ENCODE peak calls at places on chromosome 14, in eight cellular contexts. One of them, this sample, is unnamed.
A peak's percentile ranks its signal among the peaks of the same experiment; 100 is the strongest.

GRCh38 chr14:50821471-50822464 is 9.2 kb downstream of the NIN start:
- DNase-seq in heart left ventricle: peak; percentile 34
- DNase-seq in glutamatergic neuron: no peak
- DNase-seq in activated naive CD8-positive, alpha-beta T cell treated with anti-CD3 and anti-CD28 coated beads, Interleukin-2, amount 50 U/mL, for 24 hours: peak; percentile 55
- DNase-seq in GM13976: peak; percentile 39
- DNase-seq in AML-193: peak; percentile 93
- DNase-seq in aorta: no peak
- DNase-seq in lung: peak; percentile 57
- DNase-seq in this sample: peak; percentile 55

GRCh38 chr14:67566908-67567307 is 33.2 kb downstream of the PIGH start:
- DNase-seq in aorta: peak; percentile 24
- DNase-seq in heart left ventricle: no peak
- DNase-seq in glutamatergic neuron: no peak
- DNase-seq in lung: no peak
- DNase-seq in activated naive CD8-positive, alpha-beta T cell treated with anti-CD3 and anti-CD28 coated beads, Interleukin-2, amount 50 U/mL, for 24 hours: no peak
- DNase-seq in GM13976: no peak
- DNase-seq in AML-193: no peak
- DNase-seq in this sample: no peak

GRCh38 chr14:75369506-75369905 is 58.3 kb upstream of the JDP2 start:
- DNase-seq in glutamatergic neuron: no peak
- DNase-seq in heart left ventricle: peak; percentile 43
- DNase-seq in AML-193: no peak
- DNase-seq in aorta: no peak
- DNase-seq in activated naive CD8-positive, alpha-beta T cell treated with anti-CD3 and anti-CD28 coated beads, Interleukin-2, amount 50 U/mL, for 24 hours: no peak
- DNase-seq in lung: no peak
- DNase-seq in GM13976: no peak
- DNase-seq in this sample: no peak

GRCh38 chr14:80575763-80576162 is 364.5 kb upstream of the DIO2 start:
- DNase-seq in glutamatergic neuron: no peak
- DNase-seq in heart left ventricle: no peak
- DNase-seq in aorta: no peak
- DNase-seq in lung: no peak
- DNase-seq in AML-193: no peak
- DNase-seq in activated naive CD8-positive, alpha-beta T cell treated with anti-CD3 and anti-CD28 coated beads, Interleukin-2, amount 50 U/mL, for 24 hours: no peak
- DNase-seq in GM13976: no peak
- DNase-seq in this sample: no peak

GRCh38 chr14:64870160-64870559 is 9.5 kb downstream of the SPTB start:
- DNase-seq in lung: no peak
- DNase-seq in activated naive CD8-positive, alpha-beta T cell treated with anti-CD3 and anti-CD28 coated beads, Interleukin-2, amount 50 U/mL, for 24 hours: no peak
- DNase-seq in aorta: no peak
- DNase-seq in GM13976: no peak
- DNase-seq in heart left ventricle: no peak
- DNase-seq in AML-193: peak; percentile 42
- DNase-seq in glutamatergic neuron: no peak
- DNase-seq in this sample: no peak

GRCh38 chr14:65461730-65462129 is 49.2 kb downstream of the FUT8 start:
- DNase-seq in lung: no peak
- DNase-seq in glutamatergic neuron: no peak
- DNase-seq in GM13976: no peak
- DNase-seq in activated naive CD8-positive, alpha-beta T cell treated with anti-CD3 and anti-CD28 coated beads, Interleukin-2, amount 50 U/mL, for 24 hours: no peak
- DNase-seq in AML-193: no peak
- DNase-seq in aorta: no peak
- DNase-seq in heart left ventricle: no peak
- DNase-seq in this sample: no peak

GRCh38 chr14:23013056-23014054 is 3.4 kb upstream of the C14orf93 start:
- DNase-seq in glutamatergic neuron: peak; percentile 34
- DNase-seq in aorta: no peak
- DNase-seq in heart left ventricle: no peak
- DNase-seq in lung: no peak
- DNase-seq in AML-193: no peak
- DNase-seq in activated naive CD8-positive, alpha-beta T cell treated with anti-CD3 and anti-CD28 coated beads, Interleukin-2, amount 50 U/mL, for 24 hours: no peak
- DNase-seq in GM13976: no peak
- DNase-seq in this sample: no peak

GRCh38 chr14:97382616-97383226 is 585.5 kb downstream of the VRK1 start:
- DNase-seq in heart left ventricle: no peak
- DNase-seq in GM13976: no peak
- DNase-seq in glutamatergic neuron: no peak
- DNase-seq in aorta: no peak
- DNase-seq in lung: no peak
- DNase-seq in activated naive CD8-positive, alpha-beta T cell treated with anti-CD3 and anti-CD28 coated beads, Interleukin-2, amount 50 U/mL, for 24 hours: no peak
- DNase-seq in AML-193: no peak
- DNase-seq in this sample: no peak

GRCh38 chr14:96212896-96213295 is 8.3 kb downstream of the BDKRB2 start:
- DNase-seq in glutamatergic neuron: no peak
- DNase-seq in GM13976: no peak
- DNase-seq in activated naive CD8-positive, alpha-beta T cell treated with anti-CD3 and anti-CD28 coated beads, Interleukin-2, amount 50 U/mL, for 24 hours: no peak
- DNase-seq in heart left ventricle: no peak
- DNase-seq in AML-193: no peak
- DNase-seq in aorta: no peak
- DNase-seq in lung: no peak
- DNase-seq in this sample: no peak

GRCh38 chr14:75246546-75247285 is 31.9 kb upstream of the FOS start:
- DNase-seq in lung: no peak
- DNase-seq in GM13976: no peak
- DNase-seq in activated naive CD8-positive, alpha-beta T cell treated with anti-CD3 and anti-CD28 coated beads, Interleukin-2, amount 50 U/mL, for 24 hours: no peak
- DNase-seq in aorta: no peak
- DNase-seq in AML-193: no peak
- DNase-seq in glutamatergic neuron: no peak
- DNase-seq in heart left ventricle: no peak
- DNase-seq in this sample: no peak

GRCh38 chr14:61145903-61146411 is 135.2 kb downstream of the TMEM30B start:
- DNase-seq in activated naive CD8-positive, alpha-beta T cell treated with anti-CD3 and anti-CD28 coated beads, Interleukin-2, amount 50 U/mL, for 24 hours: no peak
- DNase-seq in GM13976: no peak
- DNase-seq in lung: peak; percentile 26
- DNase-seq in glutamatergic neuron: no peak
- DNase-seq in heart left ventricle: no peak
- DNase-seq in AML-193: no peak
- DNase-seq in aorta: no peak
- DNase-seq in this sample: no peak

GRCh38 chr14:93331375-93332031 is 1.3 kb downstream of the BTBD7 start:
- DNase-seq in lung: no peak
- DNase-seq in GM13976: no peak
- DNase-seq in aorta: no peak
- DNase-seq in glutamatergic neuron: no peak
- DNase-seq in heart left ventricle: peak; percentile 69
- DNase-seq in AML-193: no peak
- DNase-seq in activated naive CD8-positive, alpha-beta T cell treated with anti-CD3 and anti-CD28 coated beads, Interleukin-2, amount 50 U/mL, for 24 hours: no peak
- DNase-seq in this sample: peak; percentile 20

GRCh38 chr14:24136684-24137528 is 912 bp downstream of the PSME1 start:
- DNase-seq in lung: no peak
- DNase-seq in GM13976: no peak
- DNase-seq in aorta: peak; percentile 36
- DNase-seq in AML-193: no peak
- DNase-seq in glutamatergic neuron: no peak
- DNase-seq in heart left ventricle: no peak
- DNase-seq in activated naive CD8-positive, alpha-beta T cell treated with anti-CD3 and anti-CD28 coated beads, Interleukin-2, amount 50 U/mL, for 24 hours: no peak
- DNase-seq in this sample: no peak

GRCh38 chr14:58772814-58773620 is 135.3 kb downstream of the DACT1 start:
- DNase-seq in heart left ventricle: no peak
- DNase-seq in activated naive CD8-positive, alpha-beta T cell treated with anti-CD3 and anti-CD28 coated beads, Interleukin-2, amount 50 U/mL, for 24 hours: no peak
- DNase-seq in AML-193: no peak
- DNase-seq in lung: no peak
- DNase-seq in aorta: no peak
- DNase-seq in GM13976: no peak
- DNase-seq in glutamatergic neuron: peak; percentile 84
- DNase-seq in this sample: no peak

GRCh38 chr14:59309291-59309900 is 120.9 kb downstream of the DAAM1 start:
- DNase-seq in glutamatergic neuron: no peak
- DNase-seq in aorta: no peak
- DNase-seq in heart left ventricle: no peak
- DNase-seq in lung: no peak
- DNase-seq in AML-193: no peak
- DNase-seq in activated naive CD8-positive, alpha-beta T cell treated with anti-CD3 and anti-CD28 coated beads, Interleukin-2, amount 50 U/mL, for 24 hours: no peak
- DNase-seq in GM13976: no peak
- DNase-seq in this sample: no peak

GRCh38 chr14:76810953-76811400 is 1.7 kb downstream of the ANGEL1 start:
- DNase-seq in lung: no peak
- DNase-seq in heart left ventricle: no peak
- DNase-seq in activated naive CD8-positive, alpha-beta T cell treated with anti-CD3 and anti-CD28 coated beads, Interleukin-2, amount 50 U/mL, for 24 hours: peak; percentile 8
- DNase-seq in GM13976: peak; percentile 50
- DNase-seq in glutamatergic neuron: no peak
- DNase-seq in aorta: no peak
- DNase-seq in AML-193: peak; percentile 24
- DNase-seq in this sample: peak; percentile 27

GRCh38 chr14:21267886-21268611 is 1.2 kb downstream of the HNRNPC start:
- DNase-seq in activated naive CD8-positive, alpha-beta T cell treated with anti-CD3 and anti-CD28 coated beads, Interleukin-2, amount 50 U/mL, for 24 hours: no peak
- DNase-seq in GM13976: no peak
- DNase-seq in glutamatergic neuron: no peak
- DNase-seq in aorta: no peak
- DNase-seq in AML-193: no peak
- DNase-seq in lung: no peak
- DNase-seq in heart left ventricle: no peak
- DNase-seq in this sample: no peak

GRCh38 chr14:21026251-21026987 is 1.6 kb upstream of the NDRG2 start:
- DNase-seq in aorta: no peak
- DNase-seq in heart left ventricle: no peak
- DNase-seq in AML-193: no peak
- DNase-seq in activated naive CD8-positive, alpha-beta T cell treated with anti-CD3 and anti-CD28 coated beads, Interleukin-2, amount 50 U/mL, for 24 hours: no peak
- DNase-seq in glutamatergic neuron: no peak
- DNase-seq in GM13976: no peak
- DNase-seq in lung: no peak
- DNase-seq in this sample: no peak

GRCh38 chr14:89330236-89331002 is 86.6 kb downstream of the FOXN3 start:
- DNase-seq in activated naive CD8-positive, alpha-beta T cell treated with anti-CD3 and anti-CD28 coated beads, Interleukin-2, amount 50 U/mL, for 24 hours: no peak
- DNase-seq in AML-193: no peak
- DNase-seq in lung: peak; percentile 36
- DNase-seq in glutamatergic neuron: no peak
- DNase-seq in heart left ventricle: peak; percentile 53
- DNase-seq in GM13976: no peak
- DNase-seq in aorta: no peak
- DNase-seq in this sample: peak; percentile 45

GRCh38 chr14:85531141-85531593 is 1.2 kb downstream of the FLRT2 start:
- DNase-seq in lung: no peak
- DNase-seq in activated naive CD8-positive, alpha-beta T cell treated with anti-CD3 and anti-CD28 coated beads, Interleukin-2, amount 50 U/mL, for 24 hours: no peak
- DNase-seq in GM13976: peak; percentile 23
- DNase-seq in AML-193: no peak
- DNase-seq in heart left ventricle: peak; percentile 48
- DNase-seq in glutamatergic neuron: peak; percentile 79
- DNase-seq in aorta: peak; percentile 84
- DNase-seq in this sample: peak; percentile 72

GRCh38 chr14:56118611-56119181 is 485 bp downstream of the PELI2 start:
- DNase-seq in activated naive CD8-positive, alpha-beta T cell treated with anti-CD3 and anti-CD28 coated beads, Interleukin-2, amount 50 U/mL, for 24 hours: peak; percentile 34
- DNase-seq in GM13976: peak; percentile 32
- DNase-seq in heart left ventricle: peak; percentile 36
- DNase-seq in glutamatergic neuron: no peak
- DNase-seq in aorta: peak; percentile 86
- DNase-seq in lung: no peak
- DNase-seq in AML-193: no peak
- DNase-seq in this sample: peak; percentile 38

GRCh38 chr14:28294834-28295440 is 471.6 kb upstream of the FOXG1 start:
- DNase-seq in glutamatergic neuron: no peak
- DNase-seq in GM13976: no peak
- DNase-seq in aorta: no peak
- DNase-seq in heart left ventricle: no peak
- DNase-seq in AML-193: peak; percentile 89
- DNase-seq in lung: no peak
- DNase-seq in activated naive CD8-positive, alpha-beta T cell treated with anti-CD3 and anti-CD28 coated beads, Interleukin-2, amount 50 U/mL, for 24 hours: no peak
- DNase-seq in this sample: no peak

GRCh38 chr14:99807413-99808132 is 14.4 kb downstream of the EML1 start:
- DNase-seq in glutamatergic neuron: peak; percentile 38
- DNase-seq in activated naive CD8-positive, alpha-beta T cell treated with anti-CD3 and anti-CD28 coated beads, Interleukin-2, amount 50 U/mL, for 24 hours: no peak
- DNase-seq in heart left ventricle: no peak
- DNase-seq in GM13976: no peak
- DNase-seq in aorta: no peak
- DNase-seq in AML-193: no peak
- DNase-seq in lung: no peak
- DNase-seq in this sample: no peak

This sample was measured in body of pancreas.